ENCODE peak calls at places on chromosomes 2 and 18, in four cellular contexts. G is naive thymus-derived CD4-positive, alpha-beta T cell; H is ascending aorta; U is A549. S is an unnamed sample.

GRCh38 chr2:27194538-27195354 is 17.1 kb upstream of the ATRAID start:
- DNase-seq in U (no peak), G (no peak), H (no peak), S (no peak)

GRCh38 chr2:37196320-37197195 is at the start of gene CEBPZOS:
- DNase-seq in G (peak; percentile 82), U (peak; percentile 92), H (peak; percentile 89), S (peak; percentile 91)

GRCh38 chr18:26656944-26657536 is 108.7 kb upstream of the KCTD1 start:
- DNase-seq in U (peak; percentile 35), G (no peak), H (peak; percentile 87), S (peak; percentile 76)

GRCh38 chr2:197229509-197230458 is 80.8 kb downstream of the ANKRD44 start:
- DNase-seq in G (no peak), U (no peak), H (no peak), S (no peak)

GRCh38 chr18:14974576-14974975 is 226.6 kb downstream of the ANKRD30B start:
- DNase-seq in U (no peak), G (no peak), H (no peak), S (no peak)

GRCh38 chr18:22504665-22505064 is 87.0 kb upstream of the CTAGE1 start:
- DNase-seq in H (no peak), U (peak; percentile 14), G (no peak), S (no peak)

GRCh38 chr2:234864518-234864917 is 87.3 kb upstream of the SH3BP4 start:
- DNase-seq in H (no peak), G (no peak), U (no peak), S (no peak)

GRCh38 chr18:25875574-25875973 is 214.8 kb downstream of the SS18 start:
- DNase-seq in H (no peak), G (no peak), U (no peak), S (no peak)

GRCh38 chr2:152241956-152242355 is 66.4 kb upstream of the STAM2 start:
- DNase-seq in U (no peak), H (no peak), G (no peak), S (no peak)

GRCh38 chr18:6059551-6059950 is 164.2 kb upstream of the TMEM200C start:
- DNase-seq in U (no peak), G (no peak), H (no peak), S (no peak)

GRCh38 chr18:10771053-10771709 is 245.4 kb downstream of the NAPG start:
- DNase-seq in U (no peak), H (no peak), G (no peak), S (no peak)

GRCh38 chr2:234291765-234292204 is 205.1 kb downstream of the ARL4C start:
- DNase-seq in U (no peak), H (no peak), G (no peak), S (peak; percentile 46)

GRCh38 chr2:177572236-177572671 is 179.7 kb downstream of the AGPS start:
- DNase-seq in H (no peak), G (no peak), U (no peak), S (no peak)

GRCh38 chr2:190334479-190335224 is 8.7 kb upstream of the INPP1 start:
- DNase-seq in U (peak; percentile 56), H (no peak), G (no peak), S (peak; percentile 71)

GRCh38 chr18:29164993-29165599 is 988.2 kb upstream of the CDH2 start:
- DNase-seq in H (no peak), G (no peak), U (peak; percentile 19), S (no peak)

GRCh38 chr2:17051558-17051957 is 385.9 kb upstream of the CYRIA start:
- DNase-seq in G (no peak), H (no peak), U (no peak), S (no peak)

GRCh38 chr2:240502430-240503121 is 55.2 kb downstream of the ANKMY1 start:
- DNase-seq in G (no peak), U (no peak), H (no peak), S (peak; percentile 12)

GRCh38 chr2:231223458-231223970 is 25.1 kb downstream of the ARMC9 start:
- DNase-seq in G (no peak), U (no peak), H (no peak), S (no peak)

GRCh38 chr2:241534293-241534692 is 24.3 kb upstream of the BOK start:
- DNase-seq in G (no peak), H (no peak), U (no peak), S (no peak)

GRCh38 chr2:65782996-65783650 is 350.7 kb upstream of the SPRED2 start:
- DNase-seq in G (no peak), U (no peak), H (no peak), S (no peak)

GRCh38 chr2:112033600-112033999 is 21.5 kb upstream of the TMEM87B start:
- DNase-seq in G (no peak), H (no peak), U (no peak), S (no peak)

GRCh38 chr2:20917724-20918572 is 95.0 kb upstream of the LDAH start:
- DNase-seq in U (no peak), H (no peak), G (no peak), S (no peak)

GRCh38 chr2:27518113-27518781 is 21.6 kb downstream of the GCKR start:
- DNase-seq in U (no peak), H (no peak), G (no peak), S (no peak)

GRCh38 chr2:125667630-125668029 is 988.3 kb upstream of the GYPC start:
- DNase-seq in G (no peak), U (no peak), H (no peak), S (no peak)

GRCh38 chr2:232707076-232707475 is 9.9 kb downstream of the GIGYF2 start:
- DNase-seq in G (no peak), U (no peak), H (no peak), S (no peak)

GRCh38 chr2:99615247-99615771 is 125.5 kb upstream of the REV1 start:
- DNase-seq in H (no peak), U (no peak), G (no peak), S (no peak)

GRCh38 chr2:143083636-143084035 is 45.6 kb upstream of the ARHGAP15 start:
- DNase-seq in H (no peak), U (no peak), G (no peak), S (no peak)
- H3K4me1 ChIP-seq in H (no peaks in the 10 kb centered on the region), U (no peaks in the 10 kb centered on the region), G (peaks cover 10% of the 10 kb centered on the region), S (no peaks in the 10 kb centered on the region)

GRCh38 chr18:35926884-35927283 is 45.6 kb upstream of the RMP24 start:
- DNase-seq in H (no peak), U (no peak), G (no peak), S (no peak)

GRCh38 chr18:35920623-35921022 is 51.9 kb upstream of the RMP24 start:
- DNase-seq in H (no peak), G (no peak), U (no peak), S (no peak)

GRCh38 chr18:35919179-35919578 is 53.3 kb upstream of the RMP24 start:
- DNase-seq in H (no peak), U (no peak), G (no peak), S (no peak)

GRCh38 chr18:35927431-35927830 is 45.0 kb upstream of the RMP24 start:
- DNase-seq in H (no peak), U (no peak), G (no peak), S (no peak)

DNA sequence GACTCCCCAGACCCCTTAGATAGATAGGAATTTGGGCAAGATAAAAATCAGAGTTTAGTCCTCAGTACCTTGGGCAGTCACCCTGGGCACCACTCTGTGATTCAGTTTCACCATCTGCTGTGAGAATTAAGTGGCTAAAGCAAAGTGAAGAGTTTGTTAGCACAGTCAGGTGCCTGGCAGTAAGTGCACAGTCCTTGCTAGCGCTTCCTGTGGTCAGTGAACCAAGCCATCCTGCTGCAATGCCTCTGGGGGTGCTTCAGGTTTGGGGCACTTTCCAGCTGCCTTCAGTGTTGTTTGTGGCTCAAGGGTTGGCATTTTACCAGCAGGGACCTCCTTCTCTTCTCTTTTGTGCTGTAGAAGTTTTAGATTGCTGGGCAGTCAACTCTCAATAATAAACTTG is 48.5 kb upstream of the RMP24 start:
- DNase-seq in G (no peak), U (no peak), H (no peak), S (no peak)
- H3K27ac ChIP-seq in G (no peak overlapping the region), U (no peak overlapping the region), H (no peak overlapping the region), S (no peak overlapping the region)

GRCh38 chr2:10368491-10369231 is 66.0 kb downstream of the HPCAL1 start:
- DNase-seq in G (no peak), H (no peak), U (no peak), S (peak; percentile 68)

GRCh38 chr2:10367472-10368439 is 65.1 kb downstream of the HPCAL1 start:
- DNase-seq in H (no peak), U (no peak), G (no peak), S (no peak)

GRCh38 chr2:10370390-10370789 is 67.7 kb downstream of the HPCAL1 start:
- DNase-seq in H (no peak), U (no peak), G (no peak), S (no peak)

GRCh38 chr2:10370895-10371294 is 68.2 kb downstream of the HPCAL1 start:
- DNase-seq in U (no peak), H (no peak), G (no peak), S (no peak)

DNA sequence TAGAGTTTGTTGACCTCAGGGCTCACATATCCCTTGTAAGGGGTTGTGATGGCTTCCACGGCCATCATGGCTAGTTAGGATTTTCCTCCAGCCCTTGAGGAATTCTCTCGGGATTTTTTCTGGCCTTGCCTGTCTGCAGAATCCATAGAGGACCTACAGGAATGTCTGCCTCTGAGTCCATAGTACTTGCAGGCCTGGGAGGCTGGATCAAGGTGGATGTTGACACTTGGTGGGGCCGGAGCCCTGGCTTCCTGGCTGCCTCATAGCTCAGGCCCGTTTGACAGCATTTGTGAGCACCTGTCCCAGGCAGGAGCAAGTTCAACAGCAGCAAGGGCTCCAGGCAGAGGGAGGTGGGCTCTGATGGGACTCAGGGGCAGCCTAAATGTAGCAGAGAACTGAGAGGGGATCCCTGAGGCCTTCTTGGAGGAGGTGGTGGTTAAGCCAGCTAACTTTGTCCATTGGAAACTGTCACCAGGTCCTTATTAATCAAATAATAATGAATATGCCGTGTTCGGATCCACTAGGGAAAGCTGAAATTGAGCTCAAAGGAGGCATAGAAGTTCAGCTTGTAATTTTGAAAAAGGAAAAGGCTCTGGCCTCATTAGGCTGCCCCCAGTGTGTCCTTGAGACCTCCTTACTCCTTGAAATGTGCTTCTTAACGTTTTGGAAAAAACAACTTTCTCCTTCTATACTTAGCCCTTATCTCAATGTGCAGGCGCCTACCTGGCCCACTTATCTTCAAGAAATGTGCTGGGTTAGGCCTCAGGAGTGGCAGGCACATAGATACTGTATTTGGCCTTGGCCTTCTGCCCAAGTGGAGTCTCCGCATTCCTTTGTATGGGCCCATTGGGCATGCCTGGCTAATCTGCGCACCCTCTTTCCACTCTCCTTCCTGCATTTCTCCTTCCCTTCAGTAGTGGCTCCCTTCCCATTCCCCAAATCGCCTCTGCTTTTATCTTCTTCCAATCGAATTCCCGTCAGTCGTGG is 66.9 kb downstream of the HPCAL1 start:
- DNase-seq in H (no peak), G (no peak), U (no peak), S (peak; percentile 60)
- H3K4me1 ChIP-seq in H (no peaks in the 10 kb centered on the region), G (no peaks in the 10 kb centered on the region), U (no peaks in the 10 kb centered on the region), S (no peaks in the 10 kb centered on the region)

GRCh38 chr2:226439337-226439736 is 360.3 kb downstream of the IRS1 start:
- DNase-seq in U (no peak), G (no peak), H (no peak), S (no peak)

GRCh38 chr2:226435146-226435545 is 364.5 kb downstream of the IRS1 start:
- DNase-seq in U (no peak), G (no peak), H (no peak), S (no peak)

GRCh38 chr2:226431301-226431955 is 368.2 kb downstream of the IRS1 start:
- DNase-seq in G (no peak), U (no peak), H (no peak), S (no peak)

GRCh38 chr2:226429476-226429875 is 370.1 kb downstream of the IRS1 start:
- DNase-seq in G (no peak), H (no peak), U (no peak), S (no peak)

DNA sequence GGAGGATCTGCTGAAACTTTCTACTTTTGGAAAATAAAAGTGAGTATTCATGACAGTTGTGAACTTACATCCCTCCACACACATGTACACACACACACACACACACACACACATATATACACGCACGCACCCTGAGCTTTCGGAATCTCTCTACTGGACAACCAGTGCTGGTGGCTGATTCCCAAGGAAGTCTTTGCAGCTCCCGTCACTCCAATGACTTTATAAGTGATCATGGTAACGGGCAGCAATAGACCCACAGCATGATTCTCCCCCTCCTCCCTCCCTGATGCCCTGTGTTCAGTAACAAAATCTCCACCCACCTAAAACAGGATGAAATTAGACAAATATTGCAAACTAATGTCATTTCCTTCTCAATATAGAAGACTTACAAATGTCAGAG is 364.9 kb downstream of the IRS1 start:
- DNase-seq in G (no peak), H (no peak), U (no peak), S (no peak)
- H3K27ac ChIP-seq in G (no peak overlapping the region), H (no peak overlapping the region), U (no peak overlapping the region), S (no peak overlapping the region)